ENCODE peak calls at places on chromosome 1, in eight cellular contexts. T is AG04450; J is fibroblast of mammary gland; B is astrocyte of the spinal cord; A is GM03348; K is T-helper 1 cell; Q is stimulated activated CD4-positive, alpha-beta T cell treated with anti-CD3 and anti-CD28 coated beads, TNF-alpha, amount 100 ng/mL, for 1 hour; G is HT1080. L is an unnamed sample.

GRCh38 chr1:8361198-8361849 is 43.4 kb downstream of the SLC45A1 start:
- DNase-seq in T (no peak), J (no peak), B (no peak), A (no peak), K (no peak), Q (no peak), G (no peak), L (no peak)

GRCh38 chr1:151619489-151620093 is 7.7 kb downstream of the SNX27 start:
- DNase-seq in T (peak; percentile 56), J (peak; percentile 57), B (peak; percentile 65), A (peak; percentile 11), K (no peak), Q (no peak), G (peak; percentile 31), L (no peak)

GRCh38 chr1:17919525-17920439 is 164.6 kb downstream of the ACTL8 start:
- DNase-seq in T (peak; percentile 18), J (peak; percentile 54), B (peak; percentile 55), A (peak; percentile 65), K (no peak), Q (no peak), G (no peak), L (no peak)

GRCh38 chr1:220908757-220909156 is 29.5 kb downstream of the HLX start:
- DNase-seq in T (peak; percentile 7), J (peak; percentile 62), B (peak; percentile 49), A (peak; percentile 36), K (no peak), Q (no peak), G (peak; percentile 24), L (no peak)

GRCh38 chr1:5954964-5955363 is 37.3 kb downstream of the NPHP4 start:
- DNase-seq in T (no peak), J (no peak), B (no peak), A (no peak), K (no peak), Q (no peak), G (no peak), L (no peak)

GRCh38 chr1:219965950-219966349 is 37.6 kb upstream of the SLC30A10 start:
- DNase-seq in T (no peak), J (no peak), B (no peak), A (no peak), K (no peak), Q (no peak), G (no peak), L (no peak)

GRCh38 chr1:15797614-15798390 is 9.6 kb downstream of the UQCRHL start:
- DNase-seq in T (no peak), J (peak; percentile 37), B (no peak), A (no peak), K (no peak), Q (no peak), G (no peak), L (no peak)

GRCh38 chr1:232578681-232579195 is 51.2 kb downstream of the SIPA1L2 start:
- DNase-seq in T (no peak), J (no peak), B (no peak), A (no peak), K (no peak), Q (no peak), G (no peak), L (no peak)

GRCh38 chr1:159015440-159015909 is 5.8 kb downstream of the IFI16 start:
- DNase-seq in T (peak; percentile 74), J (peak; percentile 96), B (peak; percentile 82), A (peak; percentile 83), K (peak; percentile 18), Q (no peak), G (peak; percentile 92), L (peak; percentile 16)

GRCh38 chr1:61699893-61700851 is 24.8 kb downstream of the TM2D1 start:
- DNase-seq in T (no peak), J (no peak), B (no peak), A (no peak), K (no peak), Q (no peak), G (no peak), L (no peak)

GRCh38 chr1:19435851-19436465 is 49.4 kb downstream of the CAPZB start:
- DNase-seq in T (no peak), J (peak; percentile 83), B (peak; percentile 61), A (peak; percentile 66), K (no peak), Q (no peak), G (no peak), L (no peak)

GRCh38 chr1:226121587-226122400 is 59.3 kb downstream of the H3-3A start:
- DNase-seq in T (no peak), J (no peak), B (peak; percentile 21), A (peak; percentile 94), K (peak; percentile 72), Q (peak; percentile 65), G (peak; percentile 49), L (peak; percentile 68)

GRCh38 chr1:19113362-19114092 is 96.5 kb downstream of the UBR4 start:
- DNase-seq in T (no peak), J (peak; percentile 28), B (peak; percentile 41), A (peak; percentile 40), K (no peak), Q (no peak), G (peak; percentile 48), L (peak; percentile 27)

GRCh38 chr1:201648911-201649775 is 110.2 kb downstream of the NAV1 start:
- DNase-seq in T (no peak), J (peak; percentile 59), B (peak; percentile 64), A (peak; percentile 41), K (no peak), Q (no peak), G (no peak), L (no peak)

GRCh38 chr1:112826217-112826944 is 111.2 kb upstream of the PPM1J start:
- DNase-seq in T (no peak), J (no peak), B (no peak), A (no peak), K (no peak), Q (no peak), G (no peak), L (no peak)

GRCh38 chr1:184110253-184111204 is 59.0 kb downstream of the TSEN15 start:
- DNase-seq in T (no peak), J (no peak), B (no peak), A (no peak), K (no peak), Q (no peak), G (peak; percentile 13), L (peak; percentile 10)

GRCh38 chr1:19087737-19088594 is 122.1 kb downstream of the UBR4 start:
- DNase-seq in T (no peak), J (no peak), B (no peak), A (no peak), K (no peak), Q (no peak), G (no peak), L (no peak)

GRCh38 chr1:223531742-223532341 is 133.7 kb downstream of the CAPN8 start:
- DNase-seq in T (peak; percentile 3), J (peak; percentile 40), B (peak; percentile 20), A (peak; percentile 55), K (no peak), Q (peak; percentile 12), G (peak; percentile 51), L (peak; percentile 35)

GRCh38 chr1:93061895-93062792 is 16.9 kb upstream of the MTF2 start:
- DNase-seq in T (no peak), J (peak; percentile 53), B (peak; percentile 24), A (peak; percentile 27), K (no peak), Q (no peak), G (peak; percentile 51), L (peak; percentile 35)

GRCh38 chr1:220990417-220991337 is 111.4 kb downstream of the HLX start:
- DNase-seq in T (peak; percentile 21), J (peak; percentile 93), B (peak; percentile 64), A (peak; percentile 42), K (no peak), Q (no peak), G (peak; percentile 68), L (no peak)

GRCh38 chr1:210687582-210688279 is 359.0 kb downstream of the HHAT start:
- DNase-seq in T (no peak), J (no peak), B (peak; percentile 40), A (peak; percentile 66), K (no peak), Q (no peak), G (peak; percentile 90), L (no peak)

GRCh38 chr1:168949672-168950071 is 156.8 kb upstream of the ATP1B1 start:
- DNase-seq in T (no peak), J (no peak), B (no peak), A (no peak), K (no peak), Q (no peak), G (no peak), L (no peak)

GRCh38 chr1:85445906-85446305 is 19.1 kb downstream of the DDAH1 start:
- DNase-seq in T (no peak), J (peak; percentile 88), B (peak; percentile 48), A (peak; percentile 41), K (no peak), Q (no peak), G (no peak), L (no peak)